ENCODE peak calls at places on chromosome 5, in four cellular contexts. L is lower lobe of right lung; O is CD8-positive, alpha-beta memory T cell; K is fibroblast of lung. A is an unnamed sample.

GRCh38 chr5:100641833-100642232 is 106.7 kb downstream of the FAM174A start:
- DNase-seq in K (no peak), O (no peak), L (no peak), A (no peak)

GRCh38 chr5:135304352-135305221 is 94.4 kb downstream of the MACROH2A1 start:
- DNase-seq in O (no peak), L (no peak), K (peak; percentile 51), A (no peak)

GRCh38 chr5:169527863-169528262 is 55.7 kb upstream of the SPDL1 start:
- DNase-seq in O (no peak), K (peak; percentile 59), L (no peak), A (no peak)

GRCh38 chr5:73654861-73655318 is 28.9 kb downstream of the ARHGEF28 start:
- DNase-seq in O (no peak), L (no peak), K (no peak), A (no peak)

GRCh38 chr5:173910215-173910614 is 22.1 kb downstream of the CPEB4 start:
- DNase-seq in K (no peak), O (no peak), L (no peak), A (no peak)

GRCh38 chr5:178940569-178941360 is at the start of gene ZNF454:
- DNase-seq in L (peak; percentile 89), O (no peak), K (peak; percentile 94), A (peak; percentile 80)

GRCh38 chr5:119049824-119050449 is 20.9 kb upstream of the DMXL1 start:
- DNase-seq in L (no peak), K (peak; percentile 80), O (no peak), A (no peak)

GRCh38 chr5:149161026-149161687 is 19.9 kb downstream of the ABLIM3 start:
- DNase-seq in K (no peak), L (no peak), O (no peak), A (no peak)

GRCh38 chr5:10668697-10669096 is 92.3 kb downstream of the DAP start:
- DNase-seq in L (no peak), K (peak; percentile 51), O (no peak), A (no peak)

GRCh38 chr5:153896117-153896516 is 142.6 kb downstream of the FAM114A2 start:
- DNase-seq in O (no peak), L (no peak), K (peak; percentile 37), A (no peak)

GRCh38 chr5:125409496-125410351 is 663.3 kb upstream of the ZNF608 start:
- DNase-seq in K (peak; percentile 68), L (no peak), O (no peak), A (no peak)

GRCh38 chr5:53069626-53070025 is 39.9 kb downstream of the MOCS2 start:
- DNase-seq in O (no peak), L (no peak), K (peak; percentile 94), A (no peak)

GRCh38 chr5:59039003-59039295 is 456.1 kb downstream of the RAB3C start:
- DNase-seq in O (no peak), K (no peak), L (no peak), A (no peak)

GRCh38 chr5:99122976-99123375 is 194.2 kb upstream of the CHD1 start:
- DNase-seq in K (peak; percentile 29), O (no peak), L (no peak), A (no peak)

GRCh38 chr5:172029876-172030275 is 23.4 kb upstream of the FBXW11 start:
- DNase-seq in L (no peak), K (no peak), O (no peak), A (no peak)

GRCh38 chr5:148952097-148952828 is 110.6 kb downstream of the SH3TC2 start:
- DNase-seq in K (no peak), O (no peak), L (no peak), A (no peak)

GRCh38 chr5:68225188-68225910 is 9.8 kb downstream of the PIK3R1 start:
- DNase-seq in O (no peak), K (peak; percentile 86), L (no peak), A (peak; percentile 60)

GRCh38 chr5:68222824-68223354 is 7.3 kb downstream of the PIK3R1 start:
- DNase-seq in O (no peak), K (no peak), L (no peak), A (no peak)

GRCh38 chr5:68226564-68227073 is 11.1 kb downstream of the PIK3R1 start:
- DNase-seq in K (no peak), O (no peak), L (no peak), A (no peak)

GRCh38 chr5:68225911-68226563 is 10.5 kb downstream of the PIK3R1 start:
- DNase-seq in K (no peak), O (no peak), L (no peak), A (peak; percentile 86)

DNA sequence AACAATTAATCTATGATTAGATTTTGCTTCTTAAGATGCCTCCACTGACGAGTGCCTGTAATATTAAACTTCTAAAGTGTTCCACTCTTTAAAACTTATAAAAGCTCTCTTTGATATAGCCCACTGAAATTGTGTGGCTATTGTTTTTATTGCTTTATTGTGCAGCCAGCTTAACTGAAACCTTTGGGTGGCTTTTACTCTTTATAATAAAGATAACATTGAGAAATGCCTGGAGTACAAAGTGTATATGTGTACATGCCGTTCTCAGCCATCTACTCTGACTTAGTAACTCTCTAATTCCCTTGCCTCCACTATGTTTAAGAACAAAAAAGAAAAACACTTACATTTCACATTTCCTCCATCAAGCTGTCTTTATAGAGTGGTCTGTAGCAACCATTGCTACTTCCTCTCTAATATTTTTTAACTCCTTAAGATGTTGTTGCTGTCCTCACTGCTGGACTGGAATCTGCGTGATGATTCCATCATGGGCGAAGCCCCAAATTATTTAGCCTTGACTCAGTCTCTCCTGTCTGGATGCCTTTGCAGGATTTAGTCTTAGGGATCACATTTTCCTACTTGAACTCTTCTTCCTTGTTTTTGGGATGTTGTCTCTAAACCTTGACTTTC is 9.1 kb downstream of the PIK3R1 start:
- DNase-seq in K (peak; percentile 78), L (no peak), O (no peak), A (no peak)
- H3K36me3 ChIP-seq in K (no peaks in the 10 kb centered on the region), L (peaks cover 23% of the 10 kb centered on the region), O (peaks cover 21% of the 10 kb centered on the region), A (no peaks in the 10 kb centered on the region)

DNA sequence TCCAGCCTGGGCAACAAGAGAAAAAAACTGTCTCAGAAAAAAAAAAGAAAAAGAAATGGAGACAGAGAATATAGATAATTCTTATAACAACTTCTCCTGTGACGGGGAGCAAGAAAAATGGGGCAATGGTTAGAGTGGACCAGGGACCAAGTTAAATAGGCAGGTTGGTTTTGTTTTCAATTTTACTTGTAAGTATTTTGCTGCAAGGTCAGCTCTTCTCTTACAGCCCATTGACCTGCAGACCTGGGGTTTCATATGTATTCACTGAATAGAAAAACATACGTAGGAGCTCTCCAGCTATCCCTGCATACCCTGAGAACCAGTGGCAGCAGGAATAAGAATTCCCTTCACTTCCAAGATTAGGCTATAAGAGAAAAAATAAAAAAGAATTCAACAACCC is 29.2 kb upstream of the IL13 start:
- DNase-seq in L (no peak), O (no peak), K (no peak), A (no peak)
- H3K36me3 ChIP-seq in L (peaks cover 21% of the 10 kb centered on the region), O (no peaks in the 10 kb centered on the region), K (no peaks in the 10 kb centered on the region), A (peaks cover 22% of the 10 kb centered on the region)

DNA sequence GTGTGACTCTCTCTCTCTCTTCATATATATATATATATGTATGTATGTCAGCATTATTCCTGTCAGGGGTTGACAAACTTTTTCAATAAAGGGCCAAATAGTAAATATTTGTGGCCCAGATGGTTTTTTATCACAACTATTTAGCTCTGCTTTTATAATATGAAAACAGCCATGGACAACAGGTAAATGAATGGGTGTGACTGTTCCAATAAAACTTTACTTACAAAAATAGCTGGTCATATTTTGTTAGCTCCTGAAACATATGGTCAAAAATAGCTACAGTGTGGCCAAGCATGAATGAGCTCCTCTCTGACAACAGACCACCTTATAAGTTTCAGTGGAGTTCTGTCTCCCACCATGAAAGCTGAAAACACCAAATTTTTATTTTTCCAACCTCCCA is 21.6 kb downstream of the RAPGEF6 start:
- DNase-seq in K (no peak), O (no peak), L (no peak), A (no peak)
- H3K36me3 ChIP-seq in K (no peaks in the 10 kb centered on the region), O (no peaks in the 10 kb centered on the region), L (no peaks in the 10 kb centered on the region), A (no peaks in the 10 kb centered on the region)

GRCh38 chr5:131821221-131821620 is 24.4 kb upstream of the FNIP1 start:
- DNase-seq in O (no peak), L (no peak), K (peak; percentile 69), A (no peak)
- H3K36me3 ChIP-seq in O (no peaks in the 10 kb centered on the region), L (no peaks in the 10 kb centered on the region), K (no peaks in the 10 kb centered on the region), A (no peaks in the 10 kb centered on the region)

GRCh38 chr5:151067632-151068031 is 13.2 kb downstream of the TNIP1 start:
- DNase-seq in K (no peak), O (no peak), L (no peak), A (no peak)

GRCh38 chr5:151066920-151067319 is 13.9 kb downstream of the TNIP1 start:
- DNase-seq in L (no peak), O (no peak), K (no peak), A (no peak)

GRCh38 chr5:151070449-151070848 is 10.4 kb downstream of the TNIP1 start:
- DNase-seq in L (no peak), K (no peak), O (no peak), A (no peak)

GRCh38 chr5:151068189-151068570 is 12.7 kb downstream of the TNIP1 start:
- DNase-seq in L (no peak), O (no peak), K (no peak), A (no peak)

DNA sequence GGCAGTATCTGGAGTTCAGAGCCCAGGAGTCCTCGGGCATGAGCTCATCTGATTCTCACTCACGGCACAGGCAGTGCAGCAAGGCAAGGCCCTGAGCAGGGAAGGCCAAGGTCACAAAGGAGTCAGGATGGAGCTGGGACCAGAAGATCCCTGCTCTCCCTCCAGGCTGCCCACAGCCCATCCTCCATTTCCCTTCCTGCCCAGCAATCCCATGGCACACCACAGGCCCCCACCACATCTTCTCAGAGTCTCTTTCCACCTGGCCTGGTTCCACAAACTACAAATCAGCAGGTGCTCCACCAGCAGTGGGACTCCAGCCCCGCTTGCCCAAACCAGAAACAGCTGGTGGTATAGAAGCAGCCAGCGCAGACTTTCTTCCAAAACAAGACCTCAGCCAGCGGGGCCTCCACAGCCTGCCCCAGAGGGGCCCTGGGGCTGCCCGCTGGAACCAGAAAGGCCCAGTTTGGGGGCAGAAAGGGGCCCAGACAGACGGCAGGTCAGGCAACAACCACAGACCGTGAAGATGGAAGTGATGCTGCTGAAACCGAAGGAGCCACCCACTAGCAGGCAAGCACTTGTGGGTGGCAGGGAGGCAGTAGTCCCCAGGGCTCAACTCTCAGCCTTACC is 12.2 kb downstream of the TNIP1 start:
- DNase-seq in K (no peak), L (no peak), O (no peak), A (no peak)
- H3K36me3 ChIP-seq in K (peaks cover 3% of the 10 kb centered on the region), L (peaks cover 29% of the 10 kb centered on the region), O (peaks cover 28% of the 10 kb centered on the region), A (peaks cover 25% of the 10 kb centered on the region)

GRCh38 chr5:463952-464351 is 21.0 kb downstream of the EXOC3 start:
- DNase-seq in K (no peak), O (peak; percentile 52), L (peak; percentile 62), A (peak; percentile 78)

GRCh38 chr5:460413-460700 is 17.4 kb downstream of the EXOC3 start:
- DNase-seq in L (no peak), O (no peak), K (no peak), A (no peak)

GRCh38 chr5:459562-460412 is 16.8 kb downstream of the EXOC3 start:
- DNase-seq in K (no peak), O (no peak), L (no peak), A (peak; percentile 15)

GRCh38 chr5:463301-463700 is 20.3 kb downstream of the EXOC3 start:
- DNase-seq in O (no peak), K (no peak), L (no peak), A (no peak)

GRCh38 chr5:462051-462481 is 19.1 kb downstream of the EXOC3 start:
- DNase-seq in L (no peak), K (no peak), O (no peak), A (no peak)
- H3K36me3 ChIP-seq in L (peaks cover 96% of the 10 kb centered on the region), K (peaks cover 29% of the 10 kb centered on the region), O (peaks cover 38% of the 10 kb centered on the region), A (no peaks in the 10 kb centered on the region)

DNA sequence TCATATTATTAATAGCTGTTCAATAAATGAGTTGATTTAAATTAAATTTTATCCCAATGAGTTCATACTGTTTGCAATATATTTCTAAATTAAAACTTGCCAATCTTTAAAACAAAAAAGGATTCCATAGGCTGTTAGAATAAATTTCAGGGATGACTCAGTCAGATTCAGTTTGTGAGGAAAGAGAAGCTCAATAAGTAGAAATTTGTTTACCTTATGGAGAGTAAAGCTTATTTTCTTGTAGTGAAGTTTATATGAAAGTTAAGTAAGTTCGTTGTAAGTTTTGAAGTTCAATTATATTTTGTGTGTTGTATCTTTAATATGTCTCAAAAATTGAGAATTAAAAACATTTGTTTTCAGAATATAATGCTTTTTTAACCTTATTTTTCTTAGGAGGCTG is 29.0 kb downstream of the GPBP1 start:
- DNase-seq in O (no peak), L (no peak), K (no peak), A (no peak)
- H3K36me3 ChIP-seq in O (no peaks in the 10 kb centered on the region), L (no peaks in the 10 kb centered on the region), K (no peaks in the 10 kb centered on the region), A (no peaks in the 10 kb centered on the region)